ENCODE peak calls at places on chromosomes 7 and 10, in five cellular contexts. D, A, X, S and E are unnamed samples. For H3K36me3, the result is how much of the 10 kb centered on the place peaks cover.

GRCh38 chr7:41886906-41887311 is 184.0 kb upstream of the INHBA start:
- DNase-seq in S (peak), A (peak), D (peak), X (no peak), E (peak)

GRCh38 chr7:133934974-133935330 is 192.2 kb upstream of the LRGUK start:
- DNase-seq in D (peak), A (no peak), S (no peak), X (no peak), E (no peak)

GRCh38 chr7:140685407-140686087 is 11.0 kb upstream of the NDUFB2 start:
- DNase-seq in X (no peak), S (no peak), A (no peak), D (no peak), E (no peak)

GRCh38 chr7:106054133-106054532 is 58.0 kb downstream of the SYPL1 start:
- DNase-seq in X (no peak), S (no peak), A (no peak), D (no peak), E (no peak)

GRCh38 chr10:13989616-13990015 is 341.1 kb downstream of the FRMD4A start:
- DNase-seq in D (no peak), A (no peak), X (no peak), S (no peak), E (no peak)

GRCh38 chr10:49700997-49701396 is 21.5 kb downstream of the C10orf53 start:
- DNase-seq in S (no peak), A (no peak), X (no peak), D (no peak), E (no peak)

GRCh38 chr10:100315603-100316002 is 14.4 kb downstream of the PKD2L1 start:
- DNase-seq in X (no peak), A (no peak), S (no peak), D (no peak), E (no peak)

GRCh38 chr10:125060851-125061556 is 99.4 kb downstream of the CTBP2 start:
- DNase-seq in A (peak), X (peak), D (peak), S (peak), E (peak)

GRCh38 chr7:31735991-31736982 is 49.3 kb downstream of the PPP1R17 start:
- DNase-seq in A (peak), D (peak), X (peak), S (peak), E (peak)

GRCh38 chr10:68103237-68103866 is 5.9 kb upstream of the MYPN start:
- DNase-seq in A (no peak), D (no peak), X (no peak), S (no peak), E (no peak)

GRCh38 chr10:121158988-121159579 is 307.9 kb downstream of the WDR11 start:
- DNase-seq in D (no peak), X (no peak), S (peak), A (peak), E (peak)

GRCh38 chr10:93515071-93515962 is 18.9 kb downstream of the CEP55 start:
- DNase-seq in A (no peak), D (no peak), X (no peak), S (no peak), E (no peak)

GRCh38 chr7:128703605-128704004 is 31.5 kb downstream of the GARIN1A start:
- DNase-seq in D (no peak), X (no peak), S (no peak), A (no peak), E (no peak)

GRCh38 chr10:31704195-31704594 is 224.4 kb downstream of the ARHGAP12 start:
- DNase-seq in X (no peak), A (no peak), S (no peak), D (no peak), E (no peak)

GRCh38 chr7:1358376-1359050 is 100.8 kb downstream of the MICALL2 start:
- DNase-seq in A (no peak), X (no peak), S (no peak), D (no peak), E (no peak)

GRCh38 chr7:40986351-40986873 is 716.5 kb downstream of the INHBA start:
- DNase-seq in A (no peak), D (peak), S (no peak), X (no peak), E (no peak)

GRCh38 chr10:58414270-58415041 is 29.2 kb downstream of the TFAM start:
- DNase-seq in A (no peak), D (peak), S (no peak), X (peak), E (no peak)

GRCh38 chr10:58415757-58416156 is 30.5 kb downstream of the TFAM start:
- DNase-seq in D (no peak), A (no peak), S (no peak), X (no peak), E (no peak)

GRCh38 chr10:58409956-58410610 is 24.9 kb downstream of the TFAM start:
- DNase-seq in S (no peak), A (no peak), D (no peak), X (no peak), E (no peak)

DNA sequence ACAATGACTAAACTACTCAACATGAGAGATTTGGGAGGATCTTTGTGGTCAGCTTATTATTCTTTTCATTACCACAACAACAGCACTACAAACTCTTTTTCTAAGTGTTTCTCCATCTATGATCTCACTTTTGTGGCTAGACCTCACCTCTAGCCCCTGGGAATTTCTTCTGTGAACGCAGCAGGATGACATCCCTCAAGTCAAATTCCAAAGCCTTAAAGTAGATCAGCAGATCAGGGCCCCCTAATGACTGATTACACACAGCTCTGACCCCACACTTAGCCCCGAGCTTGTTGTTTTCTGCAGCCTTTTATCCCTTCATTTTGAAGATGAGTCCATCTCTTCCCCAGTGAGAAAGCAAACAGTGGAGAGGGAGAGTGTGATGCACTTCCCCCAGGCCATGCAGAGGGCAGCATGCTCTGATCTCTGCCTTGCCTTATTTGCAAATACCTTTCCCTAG is 27.3 kb downstream of the TFAM start:
- DNase-seq in X (no peak), D (no peak), A (no peak), S (no peak), E (no peak)
- TF ChIP-seq CTCF in X (no peak), D (no peak), A (no peak), S (no peak), E (no peak)

GRCh38 chr10:78703581-78703980 is 365.2 kb upstream of the ZMIZ1 start:
- DNase-seq in S (no peak), X (no peak), A (no peak), D (no peak), E (no peak)
- H3K36me3 ChIP-seq in S (under half), X (under half), A (under half), D (under half), E (under half)

DNA sequence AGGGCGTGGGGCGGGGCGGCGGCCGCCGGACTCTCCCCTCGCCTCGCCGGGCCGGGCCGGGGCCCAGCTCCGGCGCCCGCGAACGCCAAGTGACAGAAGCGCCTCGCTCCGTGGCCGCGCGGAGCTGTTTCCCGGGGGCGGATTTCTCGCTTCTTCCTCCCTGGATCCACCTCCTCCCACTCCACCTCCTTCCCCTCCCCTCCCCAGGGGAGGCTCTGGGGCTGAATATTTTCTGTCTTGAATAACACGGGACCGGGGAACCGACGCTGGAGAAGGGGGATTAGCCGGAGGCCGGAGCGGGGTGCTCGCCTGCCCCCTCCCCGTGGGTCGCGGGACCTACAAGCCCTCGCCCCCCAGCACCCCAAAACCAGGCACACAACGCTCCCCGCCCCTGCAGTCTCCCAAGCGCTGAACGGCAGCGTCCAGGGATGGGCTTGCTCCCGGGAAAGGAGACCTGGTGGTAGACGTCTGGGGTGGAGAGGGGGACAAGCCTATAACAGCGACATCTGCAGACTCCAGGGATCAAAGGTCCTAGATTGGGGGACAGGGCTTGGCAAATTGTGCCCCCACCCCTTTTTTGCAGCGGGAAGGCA is at the start of gene ARHGAP21:
- DNase-seq in D (peak), S (peak), A (peak), X (peak), E (peak)
- TF ChIP-seq CTCF in D (no peak), S (no peak), A (no peak), X (no peak), E (no peak)

GRCh38 chr10:77977016-77977415 is 50.5 kb upstream of the DLG5 start:
- DNase-seq in S (no peak), D (no peak), A (no peak), X (no peak), E (no peak)

GRCh38 chr10:77981281-77981680 is 48.0 kb downstream of the POLR3A start:
- DNase-seq in S (no peak), D (no peak), X (no peak), A (no peak), E (no peak)

GRCh38 chr10:77979221-77979620 is 50.1 kb downstream of the POLR3A start:
- DNase-seq in X (no peak), A (no peak), D (no peak), S (no peak), E (no peak)

GRCh38 chr10:77975086-77975666 is 48.6 kb upstream of the DLG5 start:
- DNase-seq in X (no peak), D (no peak), A (no peak), S (peak), E (peak)

DNA sequence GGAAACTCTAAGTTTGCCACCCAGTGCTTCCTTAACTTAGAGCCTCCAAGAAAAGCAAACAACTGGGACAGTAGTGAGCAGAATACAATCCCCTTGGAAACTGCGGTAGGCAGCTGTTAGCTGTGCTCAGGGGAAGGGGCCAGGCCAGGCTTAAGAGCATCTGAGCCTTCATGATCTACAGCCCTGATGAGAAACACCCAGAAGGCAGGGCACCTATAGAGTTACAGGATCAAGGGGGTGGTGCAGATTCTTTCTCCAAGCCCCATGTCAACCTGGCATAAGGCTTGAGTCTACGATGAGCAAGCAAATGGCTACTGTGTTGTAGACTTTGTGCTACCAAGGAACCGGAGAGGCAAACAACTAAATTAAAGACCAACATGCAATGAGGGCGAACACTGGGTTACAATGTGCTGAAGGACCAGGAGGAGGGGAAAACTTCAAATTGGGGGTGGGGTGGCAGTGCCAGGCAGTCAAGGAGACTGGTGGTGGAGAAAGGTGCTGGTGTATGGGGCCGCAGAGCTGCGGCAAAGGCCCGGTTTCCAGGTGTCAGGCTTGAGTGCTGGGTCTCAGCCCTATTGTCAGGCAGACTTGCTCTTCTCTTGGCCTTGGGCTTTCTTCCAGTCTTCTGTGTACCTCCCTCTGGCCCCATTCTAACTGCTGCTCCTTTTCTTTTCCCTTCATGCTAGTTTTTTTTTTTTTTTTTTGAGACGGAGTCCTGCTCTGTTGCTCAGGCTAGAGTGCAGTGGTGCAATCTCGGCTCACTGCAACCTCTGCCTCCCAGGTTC is 51.1 kb downstream of the POLR3A start:
- DNase-seq in D (no peak), X (no peak), A (no peak), S (no peak), E (no peak)
- H3K36me3 ChIP-seq in D (under half), X (under half), A (half or more), S (under half), E (under half)

GRCh38 chr10:96493871-96494525 is 19.7 kb downstream of the TLL2 start:
- DNase-seq in X (no peak), A (no peak), S (no peak), D (no peak), E (no peak)

GRCh38 chr10:96495544-96495943 is 18.2 kb downstream of the TLL2 start:
- DNase-seq in S (no peak), X (no peak), A (no peak), D (no peak), E (no peak)

GRCh38 chr10:96493254-96493653 is 20.5 kb downstream of the TLL2 start:
- DNase-seq in A (no peak), S (no peak), D (no peak), X (no peak), E (no peak)

GRCh38 chr10:96488161-96488935 is 25.4 kb downstream of the TLL2 start:
- DNase-seq in D (no peak), S (no peak), X (no peak), A (no peak), E (no peak)

GRCh38 chr10:96491303-96491702 is 22.4 kb downstream of the TLL2 start:
- DNase-seq in D (no peak), S (no peak), X (no peak), A (no peak), E (no peak)
- TF ChIP-seq CTCF in D (no peak), S (no peak), X (peak), A (no peak), E (no peak)

GRCh38 chr7:50678586-50678985 is 104.1 kb downstream of the GRB10 start:
- DNase-seq in X (no peak), A (no peak), D (no peak), S (no peak), E (no peak)

GRCh38 chr7:50676079-50676478 is 106.6 kb downstream of the GRB10 start:
- DNase-seq in S (no peak), A (no peak), X (no peak), D (no peak), E (no peak)

GRCh38 chr7:50677279-50677996 is 105.3 kb downstream of the GRB10 start:
- DNase-seq in X (no peak), D (no peak), A (no peak), S (no peak), E (no peak)

GRCh38 chr7:50674896-50675835 is 107.5 kb downstream of the GRB10 start:
- DNase-seq in D (no peak), S (no peak), X (no peak), A (no peak), E (no peak)

DNA sequence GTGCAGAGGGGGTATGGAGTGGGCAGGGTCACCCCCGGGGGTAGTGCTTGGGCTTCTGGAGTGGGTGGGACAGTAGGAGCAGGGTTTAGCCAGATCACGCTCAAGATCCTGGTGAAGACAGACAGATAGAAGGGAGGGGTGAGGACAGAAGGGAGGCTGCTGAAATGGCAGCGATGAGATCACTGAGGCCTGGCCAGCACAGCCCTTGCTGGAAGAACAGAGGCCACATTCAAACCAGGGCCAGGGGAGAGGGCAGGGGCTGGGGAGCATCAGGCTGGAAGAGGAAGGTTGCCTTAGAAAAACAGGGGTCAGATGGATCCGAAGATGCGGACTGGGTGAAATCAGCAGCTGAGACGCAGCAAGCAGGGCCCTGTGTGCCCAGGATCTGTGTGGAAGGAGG is 105.9 kb downstream of the GRB10 start:
- DNase-seq in A (no peak), D (no peak), X (no peak), S (no peak), E (no peak)
- H3K36me3 ChIP-seq in A (under half), D (under half), X (under half), S (under half), E (under half)

DNA sequence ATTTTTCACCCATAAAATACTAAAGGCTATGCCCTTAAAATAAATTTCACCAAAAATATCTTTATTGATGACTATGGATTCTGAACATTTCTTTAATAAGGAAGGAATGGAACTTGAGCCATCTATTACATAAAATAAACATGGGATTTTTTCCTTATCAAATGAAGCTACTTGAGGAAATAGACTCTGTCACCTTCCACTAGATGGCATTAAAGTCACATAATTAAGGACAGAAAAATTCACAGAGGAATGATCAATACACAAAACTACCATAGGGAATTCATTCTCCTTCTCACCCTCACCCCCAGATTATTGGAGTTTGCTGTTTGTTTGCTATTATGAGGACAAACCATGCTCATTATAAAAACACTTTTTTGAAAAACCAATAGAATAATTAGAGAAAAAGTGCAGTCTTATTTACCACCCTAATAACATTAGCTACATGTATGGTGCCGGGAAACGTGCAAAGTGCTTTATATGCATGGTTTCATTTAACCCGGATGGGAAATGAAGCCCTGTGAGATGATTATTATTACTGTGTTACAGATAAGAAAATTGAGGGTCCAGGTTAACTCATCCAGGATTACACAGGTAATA is 21.1 kb upstream of the FOXI2 start:
- DNase-seq in X (no peak), S (no peak), A (no peak), D (peak), E (no peak)
- TF ChIP-seq CTCF in X (peak), S (peak), A (no peak), D (no peak), E (peak)

DNA sequence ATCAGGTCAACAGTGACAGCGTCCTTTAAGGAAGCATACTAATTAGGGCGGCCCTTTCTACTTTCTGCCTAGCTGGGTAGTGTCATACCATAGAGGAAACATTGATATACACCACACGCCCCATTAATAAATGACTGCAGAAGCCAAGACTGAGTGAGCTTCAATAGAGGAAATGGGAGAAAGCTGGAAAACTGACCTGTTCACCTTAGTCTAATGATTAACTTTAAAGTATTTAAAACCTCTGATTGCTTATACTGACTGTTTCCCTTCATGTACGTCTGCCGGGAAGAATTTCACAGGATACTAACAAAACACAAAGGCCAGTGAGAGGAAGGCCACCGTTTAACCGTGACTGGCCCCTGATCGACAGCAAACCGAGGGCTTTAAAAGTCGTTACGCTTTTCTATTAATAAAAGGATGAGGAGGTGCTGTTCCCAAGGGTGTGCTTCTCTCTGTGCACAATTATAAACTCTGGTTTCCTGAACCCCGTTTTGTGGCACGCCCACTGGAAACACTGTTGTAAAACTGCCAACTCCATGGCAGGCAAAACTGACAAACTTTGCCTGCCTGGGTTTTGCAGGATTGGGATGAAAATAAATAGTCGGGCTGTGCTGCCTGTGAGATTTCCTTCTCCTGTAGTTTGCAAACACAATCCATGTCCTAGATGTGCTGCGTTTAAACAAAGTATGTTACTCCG is 137.6 kb downstream of the NRP1 start:
- DNase-seq in S (peak), A (peak), D (peak), X (peak), E (peak)
- H3K36me3 ChIP-seq in S (under half), A (under half), D (under half), X (under half), E (under half)